ENCODE peak calls at places on chromosome 13, in seven cellular contexts. U is activated T-helper 2 cell treated with anti-CD3 and anti-CD28 coated beads, Interferon-gamma antibody, Interleukin-2, Interleukin-4, amounts not matched to agents 10 μg/mL and 5 μg/mL and 100 μg/mL, durations not matched to agents 14 hours and 24 hours and 36 hours; H is BJ; A is mucosa of descending colon; B is OCI-LY7; Z is colonic mucosa; P is GM12891. W is an unnamed sample.
A peak's percentile ranks its signal among the peaks of the same experiment; 100 is the strongest.

GRCh38 chr13:81025091-81025490 is 684.2 kb upstream of the SPRY2 start:
- DNase-seq in B (no peak), P (no peak), H (no peak), Z (no peak), U (no peak), A (no peak), W (no peak)

GRCh38 chr13:50220938-50221337 is 205.7 kb downstream of the KCNRG start:
- DNase-seq in P (no peak), U (no peak), H (no peak), Z (no peak), B (no peak), A (no peak), W (no peak)

GRCh38 chr13:30375436-30375835 is 46.9 kb upstream of the UBE2L5 start:
- DNase-seq in B (peak; percentile 49), U (no peak), Z (no peak), P (no peak), H (no peak), A (no peak), W (no peak)

GRCh38 chr13:75566658-75567057 is 17.1 kb downstream of the UCHL3 start:
- DNase-seq in U (no peak), A (no peak), H (peak; percentile 17), P (no peak), B (peak; percentile 9), Z (no peak), W (peak; percentile 29)

GRCh38 chr13:36709136-36709895 is 35.5 kb downstream of the SERTM1 start:
- DNase-seq in U (no peak), H (no peak), A (no peak), P (no peak), Z (no peak), B (no peak), W (no peak)

GRCh38 chr13:37383856-37384255 is 214.7 kb downstream of the POSTN start:
- DNase-seq in Z (no peak), B (no peak), P (no peak), H (no peak), U (no peak), A (no peak), W (no peak)

GRCh38 chr13:36362251-36362650 is 16.1 kb upstream of the SPART start:
- DNase-seq in A (no peak), B (no peak), P (no peak), H (no peak), U (no peak), Z (no peak), W (no peak)

GRCh38 chr13:111531505-111531904 is 211.1 kb downstream of the TEX29 start:
- DNase-seq in U (no peak), B (no peak), Z (no peak), A (no peak), P (no peak), H (no peak), W (peak; percentile 33)

GRCh38 chr13:83508905-83509304 is 373.4 kb downstream of the SLITRK1 start:
- DNase-seq in Z (no peak), U (no peak), A (no peak), H (no peak), B (no peak), P (no peak), W (no peak)

GRCh38 chr13:49292742-49293498 is 45.2 kb downstream of the CDADC1 start:
- DNase-seq in B (no peak), P (no peak), A (peak; percentile 33), Z (no peak), H (no peak), U (no peak), W (peak; percentile 90)

GRCh38 chr13:111043575-111043982 is 71.5 kb upstream of the ARHGEF7 start:
- DNase-seq in B (no peak), Z (no peak), P (no peak), H (no peak), A (no peak), U (no peak), W (no peak)

GRCh38 chr13:27918918-27919255 is 913 bp upstream of the PDX1 start:
- DNase-seq in B (no peak), H (no peak), A (no peak), U (no peak), P (no peak), Z (no peak), W (no peak)

GRCh38 chr13:72208112-72208645 is 341.2 kb upstream of the DACH1 start:
- DNase-seq in Z (no peak), H (no peak), B (no peak), A (no peak), P (no peak), U (no peak), W (no peak)

GRCh38 chr13:102392810-102393209 is 9.0 kb downstream of the FGF14 start:
- DNase-seq in U (no peak), Z (no peak), B (no peak), A (no peak), H (no peak), P (no peak), W (no peak)

GRCh38 chr13:34128661-34129060 is 310.7 kb downstream of the RFC3 start:
- DNase-seq in P (no peak), U (no peak), B (no peak), Z (no peak), A (no peak), H (peak; percentile 72), W (no peak)

GRCh38 chr13:89951341-89951740 is 1396.1 kb upstream of the MIR17HG start:
- DNase-seq in H (no peak), P (no peak), A (no peak), B (no peak), U (no peak), Z (no peak), W (no peak)

GRCh38 chr13:20492641-20493040 is 33.0 kb downstream of the CRYL1 start:
- DNase-seq in Z (peak; percentile 34), H (no peak), B (peak; percentile 33), U (no peak), P (no peak), A (peak; percentile 18), W (no peak)

GRCh38 chr13:50124536-50125305 is 109.5 kb downstream of the KCNRG start:
- DNase-seq in B (peak; percentile 94), Z (peak; percentile 95), A (peak; percentile 95), U (peak; percentile 87), H (peak; percentile 69), P (peak; percentile 33), W (no peak)

GRCh38 chr13:35478384-35479222 is 2.1 kb upstream of the MAB21L1 start:
- DNase-seq in A (no peak), Z (no peak), P (no peak), H (no peak), B (no peak), U (no peak), W (no peak)

GRCh38 chr13:73141292-73141771 is 82.5 kb downstream of the KLF5 start:
- DNase-seq in B (no peak), Z (no peak), A (no peak), U (no peak), H (no peak), P (no peak), W (no peak)

GRCh38 chr13:27600712-27601111 is 19.6 kb downstream of the LNX2 start:
- DNase-seq in P (no peak), Z (no peak), H (no peak), B (no peak), U (no peak), A (no peak), W (peak; percentile 79)